ENCODE peak calls at places on chromosomes 7 and 10, in six cellular contexts. K, T, P, E, Y and O are unnamed samples.
A peak's percentile ranks its signal among the peaks of the same experiment; 100 is the strongest.

GRCh38 chr7:105000190-105000589 is 13.8 kb upstream of the KMT2E start:
- DNase-seq in K (no peak), T (no peak), P (no peak), E (no peak), Y (no peak), O (no peak)

GRCh38 chr10:37304036-37304435 is 178.6 kb downstream of the ANKRD30A start:
- DNase-seq in K (no peak), T (no peak), P (no peak), E (no peak), Y (no peak), O (no peak)

GRCh38 chr10:77479586-77479985 is 158.0 kb downstream of the KCNMA1 start:
- DNase-seq in K (no peak), T (no peak), P (no peak), E (no peak), Y (no peak), O (no peak)

GRCh38 chr7:108222236-108222892 is 92.2 kb upstream of the LAMB4 start:
- DNase-seq in K (no peak), T (no peak), P (no peak), E (no peak), Y (no peak), O (peak; percentile 28)

GRCh38 chr10:3404381-3404780 is 231.8 kb upstream of the PITRM1 start:
- DNase-seq in K (no peak), T (no peak), P (no peak), E (no peak), Y (no peak), O (no peak)

GRCh38 chr7:8305104-8305503 is 43.1 kb upstream of the ICA1 start:
- DNase-seq in K (no peak), T (no peak), P (no peak), E (no peak), Y (no peak), O (no peak)

GRCh38 chr10:120034236-120034635 is 141.7 kb downstream of the SEC23IP start:
- DNase-seq in K (no peak), T (no peak), P (no peak), E (no peak), Y (no peak), O (no peak)

GRCh38 chr10:93074597-93075368 is 1.1 kb downstream of the CYP26A1 start:
- DNase-seq in K (no peak), T (no peak), P (no peak), E (no peak), Y (no peak), O (no peak)

GRCh38 chr7:55983537-55983936 is 19.2 kb downstream of the NIPSNAP2 start:
- DNase-seq in K (no peak), T (no peak), P (no peak), E (no peak), Y (no peak), O (no peak)

DNA sequence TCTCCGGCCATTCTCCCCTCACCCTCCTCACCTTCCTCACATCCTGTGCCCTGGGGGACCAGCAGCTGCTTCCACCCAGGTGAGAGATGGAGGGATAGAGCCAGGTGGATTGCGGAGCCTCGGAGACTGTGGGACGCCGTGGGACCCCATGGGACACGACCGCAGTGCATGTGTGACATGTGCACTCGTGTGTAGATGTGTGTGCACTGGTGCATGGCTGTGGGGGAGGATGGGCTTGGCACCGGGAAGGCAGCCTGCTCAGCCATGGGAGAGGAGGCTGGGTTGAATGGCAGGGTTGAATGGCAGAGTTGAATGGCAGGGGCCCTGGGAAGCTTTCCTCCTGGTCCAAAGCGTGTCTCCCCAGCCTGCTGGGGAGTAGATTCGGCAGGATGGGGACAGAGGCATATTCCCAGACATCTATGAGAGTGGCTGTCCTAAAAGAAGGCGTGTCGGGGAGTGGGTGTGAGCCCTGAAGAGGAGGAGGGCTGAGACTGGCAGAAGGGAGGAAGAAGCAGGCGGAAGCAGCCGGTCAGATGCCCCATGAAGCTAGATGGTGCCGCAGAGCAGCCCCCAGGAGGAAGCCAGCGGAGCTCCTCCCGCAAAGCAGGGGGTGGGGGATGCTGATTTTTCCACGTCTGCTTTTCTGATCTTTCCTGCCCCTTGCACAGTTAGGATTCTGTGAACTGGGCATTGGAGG is 815 bp downstream of the GIMAP8 start:
- DNase-seq in K (peak; percentile 73), T (no peak), P (peak; percentile 78), E (peak; percentile 39), Y (no peak), O (no peak)
- H3K4me3 ChIP-seq in K (peak overlapping the region; percentile 95), T (no peak overlapping the region), P (peak overlapping the region; percentile 42), E (peak overlapping the region; percentile 36), Y (no peak overlapping the region), O (no peak overlapping the region)

GRCh38 chr7:938546-939185 is 15.8 kb downstream of the ADAP1 start:
- DNase-seq in K (no peak), T (no peak), P (peak; percentile 58), E (no peak), Y (no peak), O (no peak)

GRCh38 chr7:937851-938484 is 16.5 kb downstream of the ADAP1 start:
- DNase-seq in K (no peak), T (no peak), P (no peak), E (no peak), Y (no peak), O (no peak)

GRCh38 chr7:940599-941408 is 13.7 kb downstream of the ADAP1 start:
- DNase-seq in K (no peak), T (no peak), P (no peak), E (no peak), Y (no peak), O (no peak)

GRCh38 chr7:936131-937054 is 18.1 kb downstream of the ADAP1 start:
- DNase-seq in K (no peak), T (no peak), P (peak; percentile 63), E (no peak), Y (no peak), O (no peak)

DNA sequence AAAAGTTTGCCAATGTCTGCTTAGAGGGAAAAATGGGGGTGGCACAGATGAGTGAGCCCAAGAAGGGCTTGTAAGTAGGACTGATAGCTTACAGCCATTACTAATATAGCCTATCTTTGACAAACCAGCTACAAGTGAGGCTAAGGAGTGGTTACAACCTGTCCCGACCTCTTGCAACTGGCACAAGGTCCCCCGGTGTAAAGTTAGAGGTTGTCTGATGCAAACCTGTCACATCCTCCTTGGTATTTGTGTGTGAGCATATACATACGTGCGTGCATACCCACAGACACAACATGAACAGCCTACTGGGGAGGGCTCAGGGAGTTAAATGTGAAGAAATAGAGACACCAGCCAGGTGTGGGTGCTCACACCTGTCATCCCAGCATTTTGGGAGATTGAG is 14.6 kb downstream of the ADAP1 start:
- DNase-seq in K (no peak), T (no peak), P (no peak), E (no peak), Y (no peak), O (no peak)
- H3K27ac ChIP-seq in K (no peak overlapping the region), T (no peak overlapping the region), P (no peak overlapping the region), E (no peak overlapping the region), Y (no peak overlapping the region), O (no peak overlapping the region)

GRCh38 chr10:132392811-132393694 is 3.9 kb upstream of the PWWP2B start:
- DNase-seq in K (no peak), T (no peak), P (peak; percentile 56), E (no peak), Y (no peak), O (no peak)
- H3K4me3 ChIP-seq in K (no peak overlapping the region), T (no peak overlapping the region), P (no peak overlapping the region), E (no peak overlapping the region), Y (no peak overlapping the region), O (no peak overlapping the region)

DNA sequence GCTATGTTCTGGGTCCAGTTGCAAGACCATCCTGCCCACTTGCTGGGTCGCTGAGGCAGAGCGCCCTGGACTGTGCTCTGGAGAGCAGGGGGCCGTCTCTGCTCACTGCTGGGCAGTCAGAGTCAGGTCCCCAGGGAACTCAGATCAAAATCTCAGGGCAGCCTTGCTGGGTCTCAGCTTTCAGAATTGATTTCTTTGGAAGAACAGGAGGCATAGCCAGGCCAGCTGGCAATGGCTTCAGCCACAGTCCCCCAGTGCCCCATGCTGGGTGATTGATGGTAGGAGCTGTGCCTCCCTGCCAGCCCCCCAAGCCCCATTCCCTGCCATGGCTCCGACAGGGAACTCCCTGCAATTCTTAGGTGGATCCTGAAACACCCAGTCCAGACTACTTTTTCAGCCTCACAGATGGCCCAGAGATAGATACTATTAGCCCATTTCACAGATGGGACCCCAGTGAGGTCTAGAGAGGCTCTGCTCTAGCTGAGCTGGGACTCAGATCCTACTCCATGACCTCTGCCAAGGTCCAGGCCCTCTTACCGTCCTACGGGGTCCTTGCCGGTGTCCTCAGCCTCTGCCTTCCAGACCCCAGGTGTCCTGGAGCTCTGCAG is 470 bp downstream of the MMRN2 start:
- DNase-seq in K (no peak), T (no peak), P (no peak), E (no peak), Y (no peak), O (no peak)
- H3K27ac ChIP-seq in K (no peak overlapping the region), T (no peak overlapping the region), P (peak overlapping the region; percentile 63), E (peak overlapping the region; percentile 76), Y (no peak overlapping the region), O (no peak overlapping the region)

GRCh38 chr7:23472556-23472955 is 2.3 kb upstream of the IGF2BP3 start:
- DNase-seq in K (no peak), T (no peak), P (no peak), E (no peak), Y (no peak), O (no peak)

GRCh38 chr7:23470290-23471089 is at the start of gene IGF2BP3:
- DNase-seq in K (no peak), T (peak; percentile 99), P (no peak), E (no peak), Y (peak; percentile 91), O (peak; percentile 99)

GRCh38 chr7:23472974-23473847 is 2.9 kb upstream of the IGF2BP3 start:
- DNase-seq in K (no peak), T (peak; percentile 43), P (no peak), E (no peak), Y (no peak), O (no peak)

GRCh38 chr7:23471090-23471859 is 984 bp upstream of the IGF2BP3 start:
- DNase-seq in K (no peak), T (peak; percentile 57), P (no peak), E (no peak), Y (no peak), O (peak; percentile 82)

GRCh38 chr7:23472046-23472445 is 1.8 kb upstream of the IGF2BP3 start:
- DNase-seq in K (no peak), T (no peak), P (no peak), E (no peak), Y (no peak), O (no peak)
- H3K4me3 ChIP-seq in K (no peak overlapping the region), T (no peak overlapping the region), P (no peak overlapping the region), E (no peak overlapping the region), Y (peak overlapping the region; percentile 95), O (peak overlapping the region; percentile 72)

DNA sequence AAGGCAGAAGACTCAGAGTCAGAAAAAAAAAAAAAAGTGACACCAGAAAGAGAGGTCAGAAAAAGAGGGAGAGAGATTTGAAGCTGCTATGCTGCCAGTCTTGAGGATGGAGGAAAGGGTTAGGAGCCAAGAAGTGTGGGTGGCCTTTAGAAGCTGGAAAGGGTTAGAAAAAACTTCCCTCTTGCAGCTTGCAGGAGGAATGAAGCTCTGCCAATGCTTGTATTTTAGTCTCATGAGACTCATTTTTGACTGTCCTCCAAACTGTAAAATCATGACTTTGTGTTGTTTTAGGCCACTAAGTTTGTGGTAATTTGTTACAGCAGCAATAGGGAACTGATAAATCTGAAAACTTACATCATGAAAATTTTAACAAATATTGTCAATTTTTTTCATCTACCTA is 127.7 kb upstream of the NOBOX start:
- DNase-seq in K (no peak), T (no peak), P (no peak), E (no peak), Y (no peak), O (peak; percentile 33)
- H3K27ac ChIP-seq in K (no peak overlapping the region), T (no peak overlapping the region), P (no peak overlapping the region), E (no peak overlapping the region), Y (no peak overlapping the region), O (no peak overlapping the region)

GRCh38 chr7:99047526-99048077 is 96.3 kb downstream of the SMURF1 start:
- DNase-seq in K (no peak), T (no peak), P (no peak), E (no peak), Y (no peak), O (no peak)
- H3K4me3 ChIP-seq in K (no peak overlapping the region), T (no peak overlapping the region), P (no peak overlapping the region), E (no peak overlapping the region), Y (no peak overlapping the region), O (no peak overlapping the region)